ENCODE peak calls at places on chromosomes 13 and 19, in nine cellular contexts. C, G, J, U, Y, V, Q, M and A are unnamed samples.
A peak's percentile ranks its signal among the peaks of the same experiment; 100 is the strongest.

GRCh38 chr19:45798995-45799517 is 6.4 kb upstream of the DMWD start:
- DNase-seq in C (peak; percentile 83), G (no peak), J (no peak), U (peak; percentile 79), Y (peak; percentile 62), V (no peak), Q (peak; percentile 79), M (no peak), A (no peak)

GRCh38 chr13:49217962-49218492 is 2.1 kb upstream of the MLNR start:
- DNase-seq in C (peak; percentile 55), G (no peak), J (no peak), U (no peak), Y (no peak), V (no peak), Q (no peak), M (no peak), A (no peak)

GRCh38 chr19:11378319-11379189 is 4.1 kb downstream of the SWSAP1 start:
- DNase-seq in C (peak; percentile 75), G (no peak), J (no peak), U (peak; percentile 59), Y (peak; percentile 39), V (no peak), Q (peak; percentile 47), M (no peak), A (no peak)

GRCh38 chr13:99425485-99426341 is 75.6 kb upstream of the TM9SF2 start:
- DNase-seq in C (no peak), G (no peak), J (no peak), U (no peak), Y (peak; percentile 64), V (no peak), Q (no peak), M (peak; percentile 75), A (no peak)

GRCh38 chr19:33193864-33194362 is at the start of gene LRP3:
- DNase-seq in C (no peak), G (no peak), J (no peak), U (peak; percentile 91), Y (peak; percentile 26), V (no peak), Q (peak; percentile 57), M (no peak), A (no peak)

GRCh38 chr13:84776578-84776977 is 894.3 kb upstream of the SLITRK1 start:
- DNase-seq in C (no peak), G (no peak), J (no peak), U (no peak), Y (no peak), V (no peak), Q (no peak), M (no peak), A (no peak)

GRCh38 chr19:17841810-17842662 is 5.7 kb downstream of the JAK3 start:
- DNase-seq in C (peak; percentile 99), G (peak; percentile 67), J (no peak), U (peak; percentile 94), Y (peak; percentile 80), V (peak; percentile 92), Q (peak; percentile 99), M (no peak), A (peak; percentile 94)

GRCh38 chr13:99282264-99283231 is 24.4 kb upstream of the GPR18 start:
- DNase-seq in C (no peak), G (no peak), J (no peak), U (no peak), Y (no peak), V (no peak), Q (no peak), M (no peak), A (no peak)

GRCh38 chr19:29660835-29661234 is 4.4 kb upstream of the PLEKHF1 start:
- DNase-seq in C (no peak), G (no peak), J (no peak), U (no peak), Y (no peak), V (no peak), Q (no peak), M (no peak), A (no peak)

GRCh38 chr19:29404951-29405727 is 120.7 kb upstream of the VSTM2B start:
- DNase-seq in C (peak; percentile 67), G (no peak), J (no peak), U (no peak), Y (peak; percentile 9), V (no peak), Q (no peak), M (no peak), A (no peak)

GRCh38 chr19:37007587-37008220 is 70.5 kb upstream of the ZNF420 start:
- DNase-seq in C (no peak), G (no peak), J (no peak), U (peak; percentile 93), Y (peak; percentile 13), V (no peak), Q (peak; percentile 52), M (no peak), A (peak; percentile 70)

GRCh38 chr19:56097306-56097705 is 23.8 kb downstream of the ZNF787 start:
- DNase-seq in C (no peak), G (no peak), J (no peak), U (peak; percentile 67), Y (no peak), V (no peak), Q (no peak), M (no peak), A (no peak)

GRCh38 chr13:70842062-70842644 is 733.9 kb upstream of the KLHL1 start:
- DNase-seq in C (no peak), G (no peak), J (no peak), U (peak; percentile 3), Y (no peak), V (no peak), Q (no peak), M (no peak), A (no peak)

GRCh38 chr13:30802953-30803478 is 67.7 kb downstream of the ALOX5AP start:
- DNase-seq in C (peak; percentile 93), G (no peak), J (no peak), U (peak; percentile 93), Y (peak; percentile 88), V (peak; percentile 60), Q (peak; percentile 67), M (peak; percentile 93), A (peak; percentile 93)
- TF ChIP-seq POLR2AphosphoS5 in C (no peak), G (no peak), J (peak; percentile 76), U (peak; percentile 53), Y (peak; percentile 25), V (no peak), Q (no peak), M (no peak), A (peak; percentile 54)

DNA sequence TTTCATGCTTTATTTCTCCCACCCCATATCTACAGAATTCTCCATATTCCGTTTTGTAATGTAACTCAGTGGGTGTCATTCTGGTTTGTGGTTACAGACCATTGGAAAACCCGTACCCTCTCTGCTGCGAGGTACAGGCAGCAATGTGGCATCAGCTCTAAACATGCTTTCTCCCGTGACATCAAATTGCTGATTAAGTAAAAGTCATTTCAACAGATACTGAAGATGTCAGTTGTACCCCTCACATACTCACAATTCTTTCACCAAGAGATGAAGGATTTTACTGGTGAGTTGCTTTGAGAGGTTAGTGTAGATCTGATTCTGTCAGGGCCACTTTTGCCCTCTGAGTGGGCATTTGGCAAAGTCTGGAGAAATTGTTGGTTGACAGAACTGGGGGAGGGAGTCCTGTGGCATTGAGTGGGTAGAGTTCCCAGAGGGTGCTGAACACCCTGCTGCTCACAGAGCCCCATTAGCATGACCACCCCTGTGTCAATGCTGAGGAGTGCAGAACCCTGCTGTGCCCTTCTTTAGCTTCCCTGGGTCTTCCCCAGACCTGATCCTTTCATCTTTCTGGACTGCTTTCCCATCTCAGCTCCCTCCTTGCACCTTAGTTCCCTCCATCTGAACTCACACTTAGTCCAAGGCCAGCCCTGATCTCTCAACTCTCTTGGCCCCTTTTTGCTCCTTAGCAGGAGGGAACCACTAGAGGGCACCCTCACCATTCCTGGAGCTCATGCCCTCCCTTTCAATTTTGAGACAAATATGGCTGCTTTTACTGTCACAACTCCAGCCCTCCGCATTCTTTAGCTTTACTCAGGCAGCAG is 39.9 kb upstream of the CEACAM8 start:
- DNase-seq in C (peak; percentile 47), G (peak; percentile 28), J (no peak), U (no peak), Y (peak; percentile 12), V (peak; percentile 29), Q (peak; percentile 43), M (no peak), A (no peak)
- TF ChIP-seq CTCF in C (peak; percentile 49), G (peak; percentile 82), J (no peak), U (peak; percentile 15), Y (peak; percentile 34), V (peak; percentile 95), Q (peak; percentile 86), M (no peak), A (no peak)

GRCh38 chr13:109764045-109764444 is 22.3 kb downstream of the IRS2 start:
- DNase-seq in C (no peak), G (no peak), J (no peak), U (no peak), Y (no peak), V (no peak), Q (no peak), M (no peak), A (no peak)

GRCh38 chr13:109762791-109763190 is 23.6 kb downstream of the IRS2 start:
- DNase-seq in C (no peak), G (no peak), J (no peak), U (no peak), Y (no peak), V (no peak), Q (no peak), M (no peak), A (no peak)

GRCh38 chr13:109767023-109767422 is 19.4 kb downstream of the IRS2 start:
- DNase-seq in C (no peak), G (no peak), J (no peak), U (peak; percentile 53), Y (no peak), V (no peak), Q (no peak), M (no peak), A (no peak)

GRCh38 chr13:109761695-109762094 is 24.7 kb downstream of the IRS2 start:
- DNase-seq in C (no peak), G (no peak), J (no peak), U (no peak), Y (no peak), V (no peak), Q (no peak), M (no peak), A (no peak)

DNA sequence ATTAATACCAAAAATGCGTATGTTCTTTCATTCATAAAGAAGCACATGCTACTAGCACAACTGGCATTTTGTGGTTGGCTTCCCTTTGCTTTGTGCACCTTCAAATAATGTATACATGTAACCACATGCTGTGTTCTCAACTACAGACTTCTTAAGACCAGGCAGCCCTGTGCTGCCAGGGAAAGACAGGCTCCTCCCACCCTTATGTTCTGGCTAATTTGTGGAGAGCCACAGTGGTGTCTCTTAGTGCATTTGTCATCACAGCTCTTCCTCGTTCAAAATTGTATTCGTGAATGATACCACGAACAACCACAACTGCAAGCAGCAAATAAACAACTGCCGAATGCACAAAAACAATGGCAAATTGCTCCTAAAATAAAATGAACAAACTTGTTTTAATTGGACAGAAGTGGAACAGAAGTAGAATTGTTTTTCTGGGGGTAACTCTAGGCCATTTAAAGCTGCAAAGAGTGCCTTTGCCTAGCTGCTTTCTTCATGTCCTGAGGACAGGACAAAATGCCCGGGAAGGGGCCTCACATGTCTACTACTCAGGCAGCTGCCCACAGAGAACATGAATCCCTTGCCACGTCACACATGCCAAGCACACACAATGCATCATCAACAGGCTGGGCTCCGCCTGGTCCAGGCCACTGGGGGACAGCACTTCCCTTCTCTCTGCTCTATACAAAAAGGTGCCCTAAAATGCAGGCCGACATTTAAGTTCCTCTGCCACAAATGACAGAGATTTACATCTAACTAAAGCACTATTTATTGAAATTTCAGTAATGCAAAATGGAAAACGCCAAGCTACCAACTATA is 21.7 kb downstream of the IRS2 start:
- DNase-seq in C (no peak), G (no peak), J (no peak), U (no peak), Y (no peak), V (no peak), Q (no peak), M (no peak), A (no peak)
- H3K4me1 ChIP-seq in C (no peaks in the 10 kb centered on the region), G (no peaks in the 10 kb centered on the region), J (peaks cover 67% of the 10 kb centered on the region), U (no peaks in the 10 kb centered on the region), Y (peaks cover 3% of the 10 kb centered on the region), V (peaks cover 24% of the 10 kb centered on the region), Q (peaks cover 5% of the 10 kb centered on the region), M (peaks cover 26% of the 10 kb centered on the region), A (peaks cover 71% of the 10 kb centered on the region)

GRCh38 chr13:47178090-47178950 is 281.5 kb upstream of the HTR2A start:
- DNase-seq in C (no peak), G (no peak), J (no peak), U (no peak), Y (no peak), V (no peak), Q (no peak), M (no peak), A (no peak)
- TF ChIP-seq POLR2AphosphoS5 in C (no peak), G (no peak), J (no peak), U (no peak), Y (no peak), V (no peak), Q (no peak), M (no peak), A (no peak)